ENCODE peak calls at places on chromosomes 12 and 14, in six cellular contexts. O is lower lobe of right lung; S is activated gamma-delta T cell treated with Interleukin-2 at 50 U/mL for 16 hours; U is posterior vena cava; I is AG08395; F is activated naive CD8-positive, alpha-beta T cell treated with anti-CD3 and anti-CD28 coated beads, Interleukin-2, amount 10 ng/mL, durations not matched to agents 7 days and 5 days. H is an unnamed sample.

GRCh38 chr14:66069830-66070541 is 416.2 kb upstream of the CCDC196 start:
- DNase-seq in O (no peak), S (no peak), U (no peak), I (no peak), F (no peak), H (no peak)

GRCh38 chr12:95201056-95201670 is 16.1 kb downstream of the FGD6 start:
- DNase-seq in O (no peak), S (no peak), U (no peak), I (no peak), F (no peak), H (no peak)

GRCh38 chr12:50218386-50218785 is 51.2 kb upstream of the CERS5 start:
- DNase-seq in O (no peak), S (no peak), U (no peak), I (no peak), F (no peak), H (no peak)

GRCh38 chr12:57474862-57475261 is 4.8 kb downstream of the ARHGAP9 start:
- DNase-seq in O (no peak), S (no peak), U (no peak), I (no peak), F (no peak), H (no peak)

GRCh38 chr12:3885179-3886094 is 12.2 kb upstream of the PARP11 start:
- DNase-seq in O (no peak), S (peak; percentile 40), U (no peak), I (peak; percentile 29), F (no peak), H (no peak)

GRCh38 chr12:122646568-122647220 is 56.5 kb downstream of the HCAR2 start:
- DNase-seq in O (no peak), S (peak; percentile 34), U (no peak), I (peak; percentile 62), F (no peak), H (no peak)

GRCh38 chr12:91250273-91250672 is 67.7 kb upstream of the DCN start:
- DNase-seq in O (no peak), S (no peak), U (no peak), I (peak; percentile 6), F (no peak), H (no peak)

GRCh38 chr14:59629384-59630158 is 53.0 kb upstream of the CCDC175 start:
- DNase-seq in O (no peak), S (no peak), U (no peak), I (no peak), F (no peak), H (no peak)

GRCh38 chr14:75138492-75138891 is 11.6 kb upstream of the NEK9 start:
- DNase-seq in O (no peak), S (no peak), U (no peak), I (no peak), F (no peak), H (no peak)

GRCh38 chr12:131901431-131902331 is 7.3 kb downstream of the ULK1 start:
- DNase-seq in O (peak; percentile 59), S (no peak), U (no peak), I (no peak), F (no peak), H (peak; percentile 85)

GRCh38 chr14:63672417-63673180 is 30.9 kb upstream of the WDR89 start:
- DNase-seq in O (no peak), S (no peak), U (no peak), I (peak; percentile 4), F (no peak), H (no peak)

GRCh38 chr12:76201316-76201715 is 116.8 kb upstream of the NAP1L1 start:
- DNase-seq in O (no peak), S (no peak), U (no peak), I (no peak), F (no peak), H (no peak)

GRCh38 chr14:100524933-100525243 is 62.3 kb downstream of the BEGAIN start:
- DNase-seq in O (no peak), S (peak; percentile 24), U (peak; percentile 73), I (no peak), F (no peak), H (no peak)

GRCh38 chr12:124289634-124290600 is 5.0 kb upstream of the RFLNA start:
- DNase-seq in O (peak; percentile 44), S (no peak), U (peak; percentile 42), I (peak; percentile 77), F (no peak), H (peak; percentile 86)

GRCh38 chr12:88206636-88207035 is 64.5 kb downstream of the TMTC3 start:
- DNase-seq in O (no peak), S (no peak), U (no peak), I (peak; percentile 8), F (no peak), H (no peak)

GRCh38 chr14:96072076-96072475 is 32.9 kb downstream of the C14orf132 start:
- DNase-seq in O (peak; percentile 16), S (no peak), U (peak; percentile 23), I (no peak), F (no peak), H (no peak)

H was measured in gastrocnemius medialis.